ENCODE peak calls at places on chromosomes 5 and 9, in ten cellular contexts. O is uterus, S is tibial nerve, E is GM12878, J is thyroid gland, G is endothelial cell of umbilical vein, C is Peyer's patch, X is breast epithelium, L is stomach, F is lower leg skin. W is an unnamed sample.

GRCh38 chr5:82183828-82184227 is 94.3 kb downstream of the RPS23 start:
- DNase-seq in O (no peak), S (no peak), E (peak; percentile 17), J (peak; percentile 39), G (no peak), C (no peak), X (no peak), L (no peak), F (no peak), W (no peak)

GRCh38 chr9:88746744-88747398 is 211.9 kb downstream of the NXNL2 start:
- DNase-seq in O (no peak), S (no peak), E (no peak), J (no peak), G (peak; percentile 39), C (no peak), X (no peak), L (no peak), F (no peak), W (no peak)

GRCh38 chr9:93091453-93092081 is 4.5 kb upstream of the CARD19 start:
- DNase-seq in O (peak; percentile 75), S (no peak), E (peak; percentile 69), J (peak; percentile 53), G (peak; percentile 29), C (peak; percentile 58), X (peak; percentile 61), L (no peak), F (peak; percentile 72), W (no peak)

GRCh38 chr9:34125681-34126206 is 754 bp downstream of the DCAF12 start:
- DNase-seq in O (no peak), S (no peak), E (no peak), J (no peak), G (no peak), C (no peak), X (no peak), L (no peak), F (no peak), W (peak; percentile 16)

GRCh38 chr9:85859751-85860150 is 81.2 kb upstream of the NAA35 start:
- DNase-seq in O (no peak), S (no peak), E (no peak), J (no peak), G (no peak), C (no peak), X (no peak), L (no peak), F (no peak), W (no peak)

GRCh38 chr9:83715221-83715620 is 7.5 kb upstream of the UBQLN1 start:
- DNase-seq in O (no peak), S (no peak), E (no peak), J (no peak), G (no peak), C (no peak), X (no peak), L (no peak), F (no peak), W (no peak)

GRCh38 chr5:61659221-61659696 is 327.2 kb downstream of the ZSWIM6 start:
- DNase-seq in O (no peak), S (no peak), E (no peak), J (peak; percentile 61), G (no peak), C (peak; percentile 68), X (no peak), L (peak; percentile 74), F (no peak), W (no peak)

GRCh38 chr5:56522972-56523371 is 289.8 kb upstream of the ANKRD55 start:
- DNase-seq in O (peak; percentile 58), S (peak; percentile 64), E (no peak), J (peak; percentile 67), G (peak; percentile 87), C (no peak), X (no peak), L (no peak), F (no peak), W (no peak)

GRCh38 chr9:76374702-76375543 is 19.3 kb downstream of the RFK start:
- DNase-seq in O (peak; percentile 75), S (peak; percentile 78), E (no peak), J (peak; percentile 74), G (peak; percentile 96), C (peak; percentile 91), X (no peak), L (peak; percentile 90), F (no peak), W (peak; percentile 92)

GRCh38 chr9:131334568-131335105 is 45.1 kb downstream of the PLPP7 start:
- DNase-seq in O (no peak), S (no peak), E (no peak), J (no peak), G (peak; percentile 48), C (no peak), X (no peak), L (no peak), F (no peak), W (no peak)

GRCh38 chr5:44294492-44294891 is 94.7 kb downstream of the FGF10 start:
- DNase-seq in O (peak; percentile 15), S (peak; percentile 74), E (no peak), J (peak; percentile 1), G (no peak), C (no peak), X (peak; percentile 54), L (no peak), F (peak; percentile 90), W (no peak)

GRCh38 chr5:111999286-111999685 is 242.3 kb upstream of the NREP start:
- DNase-seq in O (no peak), S (no peak), E (no peak), J (no peak), G (no peak), C (no peak), X (no peak), L (no peak), F (no peak), W (no peak)

GRCh38 chr5:26143259-26143658 is 895.1 kb downstream of the CDH9 start:
- DNase-seq in O (no peak), S (no peak), E (no peak), J (no peak), G (no peak), C (no peak), X (no peak), L (no peak), F (no peak), W (no peak)

GRCh38 chr5:110045153-110045552 is 355.4 kb downstream of the MAN2A1 start:
- DNase-seq in O (no peak), S (no peak), E (no peak), J (no peak), G (no peak), C (no peak), X (no peak), L (no peak), F (no peak), W (no peak)

GRCh38 chr9:70413798-70414775 is at the start of gene KLF9:
- DNase-seq in O (peak; percentile 98), S (peak; percentile 96), E (peak; percentile 80), J (peak; percentile 94), G (peak; percentile 99), C (peak; percentile 97), X (peak; percentile 93), L (peak; percentile 94), F (peak; percentile 99), W (peak; percentile 95)
- TF ChIP-seq POLR2A in O (peak; percentile 96), S (peak; percentile 93), E (peak; percentile 57), J (peak; percentile 74), G (no peak), C (peak; percentile 97), X (peak; percentile 94), L (peak; percentile 98), F (peak; percentile 72), W (peak; percentile 99)

GRCh38 chr9:3331801-3332200 is 194.0 kb downstream of the RFX3 start:
- DNase-seq in O (no peak), S (no peak), E (no peak), J (no peak), G (no peak), C (no peak), X (no peak), L (no peak), F (no peak), W (no peak)
- TF ChIP-seq CTCF in O (no peak), S (no peak), E (peak; percentile 29), J (no peak), G (no peak), C (no peak), X (no peak), L (no peak), F (no peak), W (no peak)

DNA sequence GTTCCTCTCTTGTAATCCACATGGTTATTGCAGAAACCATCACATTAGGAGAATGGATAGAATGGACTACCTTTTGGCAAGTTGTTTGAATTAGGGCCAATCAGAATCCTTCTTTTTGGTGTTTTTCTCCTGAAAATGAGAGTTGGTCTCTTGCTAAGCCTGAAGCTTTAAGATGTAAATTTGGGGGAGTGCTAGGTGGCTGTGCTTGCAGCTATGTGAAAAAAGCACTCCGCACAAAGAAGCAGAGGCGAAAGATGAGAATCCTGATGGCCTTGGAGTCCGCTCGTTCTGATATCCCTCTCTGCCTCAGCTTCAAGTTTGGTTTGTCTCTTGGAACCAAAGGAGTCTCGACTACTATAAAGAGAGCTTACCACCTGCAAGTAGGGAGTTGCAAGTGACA is 63.6 kb downstream of the INIP start:
- DNase-seq in O (no peak), S (no peak), E (no peak), J (no peak), G (no peak), C (no peak), X (no peak), L (no peak), F (no peak), W (no peak)
- TF ChIP-seq POLR2A in O (no peak), S (no peak), E (no peak), J (no peak), G (no peak), C (no peak), X (no peak), L (no peak), F (no peak), W (no peak)

DNA sequence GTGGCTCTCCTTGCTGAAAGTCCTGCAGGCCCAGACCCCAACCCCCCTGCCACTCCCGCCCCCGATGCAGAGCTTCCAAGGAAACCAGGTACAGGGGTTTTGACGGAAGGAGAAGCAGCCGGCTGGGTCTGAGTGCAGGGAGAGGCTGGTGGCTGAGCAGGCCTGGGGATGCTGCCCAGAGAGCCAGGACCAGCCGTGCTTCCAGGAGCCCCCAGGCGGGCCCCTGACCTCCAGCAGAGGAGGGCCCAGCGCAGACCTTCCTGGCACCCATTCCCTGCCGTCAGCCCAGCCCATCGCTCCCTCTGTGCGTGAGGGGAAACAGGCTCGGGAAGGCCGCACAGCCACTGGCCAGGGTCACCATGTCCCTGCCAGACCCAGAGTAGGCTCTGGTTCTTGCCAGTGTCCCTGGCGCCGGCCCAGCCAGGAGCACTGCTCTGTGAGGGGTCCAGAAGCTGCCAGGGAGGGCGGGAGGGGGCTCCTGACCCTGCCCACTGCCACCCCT is 332 bp downstream of the LCN12 start:
- DNase-seq in O (no peak), S (no peak), E (no peak), J (no peak), G (no peak), C (no peak), X (no peak), L (no peak), F (no peak), W (no peak)
- TF ChIP-seq CTCF in O (no peak), S (no peak), E (no peak), J (no peak), G (no peak), C (no peak), X (no peak), L (no peak), F (no peak), W (no peak)

W was measured in transverse colon.